ENCODE peak calls at places on chromosomes 6 and 20, in five cellular contexts. G is adrenal gland, V is HCT116, T is transverse colon, U is fibroblast of lung. O is an unnamed sample.

GRCh38 chr20:48523191-48523757 is 304.5 kb downstream of the PREX1 start:
- DNase-seq in G (peak), V (peak), T (no peak), U (peak), O (peak)

GRCh38 chr6:96766769-96767168 is 70.5 kb downstream of the GPR63 start:
- DNase-seq in G (no peak), V (no peak), T (no peak), U (no peak), O (no peak)

GRCh38 chr6:109424946-109425345 is 15.5 kb downstream of the PPIL6 start:
- DNase-seq in G (no peak), V (no peak), T (no peak), U (peak), O (no peak)

GRCh38 chr6:26020983-26021349 is 58.4 kb downstream of the TRIM38 start:
- DNase-seq in G (no peak), V (peak), T (peak), U (peak), O (no peak)

GRCh38 chr6:112468359-112468758 is 121.2 kb downstream of the RFPL4B start:
- DNase-seq in G (no peak), V (no peak), T (no peak), U (peak), O (peak)

GRCh38 chr20:706366-706885 is 30.8 kb upstream of the SCRT2 start:
- DNase-seq in G (no peak), V (no peak), T (no peak), U (no peak), O (no peak)

GRCh38 chr6:19413323-19413722 is 423.8 kb upstream of the ID4 start:
- DNase-seq in G (no peak), V (peak), T (no peak), U (peak), O (peak)

GRCh38 chr6:53761036-53761435 is 33.8 kb upstream of the LRRC1 start:
- DNase-seq in G (no peak), V (no peak), T (no peak), U (peak), O (peak)

GRCh38 chr20:5463007-5463686 is 146.4 kb upstream of the PROKR2 start:
- DNase-seq in G (no peak), V (no peak), T (no peak), U (no peak), O (no peak)

GRCh38 chr20:50730765-50731054 is 670 bp upstream of the PARD6B start:
- DNase-seq in G (no peak), V (no peak), T (no peak), U (no peak), O (no peak)

GRCh38 chr20:63159826-63160640 is 55.9 kb downstream of the YTHDF1 start:
- DNase-seq in G (no peak), V (no peak), T (no peak), U (no peak), O (no peak)

GRCh38 chr6:125245109-125245508 is 56.7 kb downstream of the HDDC2 start:
- DNase-seq in G (no peak), V (no peak), T (no peak), U (no peak), O (no peak)

GRCh38 chr6:53056273-53056672 is 8.9 kb upstream of the FBXO9 start:
- DNase-seq in G (no peak), V (no peak), T (no peak), U (no peak), O (no peak)

GRCh38 chr20:45128066-45128465 is 3.8 kb upstream of the WFDC12 start:
- DNase-seq in G (no peak), V (no peak), T (no peak), U (no peak), O (peak)

GRCh38 chr6:139542351-139542750 is 167.9 kb upstream of the CITED2 start:
- DNase-seq in G (no peak), V (no peak), T (no peak), U (no peak), O (no peak)

DNA sequence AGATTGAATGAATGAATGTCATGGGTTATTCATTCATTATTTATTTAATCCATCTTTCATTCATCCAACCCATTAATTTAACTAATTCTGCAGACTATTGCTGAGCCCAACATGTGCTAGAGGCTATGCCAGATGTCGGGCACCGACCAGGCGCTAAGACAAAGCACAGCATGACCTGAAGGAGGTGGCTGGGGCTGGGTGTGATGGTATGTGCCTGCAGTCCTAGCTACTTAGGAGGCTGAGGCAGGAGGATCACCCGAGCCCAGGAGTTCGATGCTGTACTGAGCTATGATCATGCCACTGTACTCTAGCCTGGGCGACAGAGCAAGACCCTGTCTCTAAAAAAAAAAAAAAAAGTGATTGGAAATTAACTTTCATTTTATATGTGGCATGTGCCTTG is 5.7 kb upstream of the SLC22A7 start:
- DNase-seq in G (no peak), V (no peak), T (no peak), U (no peak), O (no peak)
- TF ChIP-seq CTCF in G (no peak), V (no peak), T (no peak), U (no peak), O (no peak)

GRCh38 chr6:37005827-37006514 is 516 bp downstream of the FGD2 start:
- DNase-seq in G (no peak), V (no peak), T (no peak), U (no peak), O (no peak)
- H3K4me3 ChIP-seq in G (no peak), V (no peak), T (peak), U (no peak), O (no peak)

GRCh38 chr6:39930540-39930939 is 3.7 kb downstream of the MOCS1 start:
- DNase-seq in G (no peak), V (no peak), T (no peak), U (no peak), O (no peak)
- TF ChIP-seq CTCF in G (no peak), V (no peak), T (no peak), U (no peak), O (no peak)

DNA sequence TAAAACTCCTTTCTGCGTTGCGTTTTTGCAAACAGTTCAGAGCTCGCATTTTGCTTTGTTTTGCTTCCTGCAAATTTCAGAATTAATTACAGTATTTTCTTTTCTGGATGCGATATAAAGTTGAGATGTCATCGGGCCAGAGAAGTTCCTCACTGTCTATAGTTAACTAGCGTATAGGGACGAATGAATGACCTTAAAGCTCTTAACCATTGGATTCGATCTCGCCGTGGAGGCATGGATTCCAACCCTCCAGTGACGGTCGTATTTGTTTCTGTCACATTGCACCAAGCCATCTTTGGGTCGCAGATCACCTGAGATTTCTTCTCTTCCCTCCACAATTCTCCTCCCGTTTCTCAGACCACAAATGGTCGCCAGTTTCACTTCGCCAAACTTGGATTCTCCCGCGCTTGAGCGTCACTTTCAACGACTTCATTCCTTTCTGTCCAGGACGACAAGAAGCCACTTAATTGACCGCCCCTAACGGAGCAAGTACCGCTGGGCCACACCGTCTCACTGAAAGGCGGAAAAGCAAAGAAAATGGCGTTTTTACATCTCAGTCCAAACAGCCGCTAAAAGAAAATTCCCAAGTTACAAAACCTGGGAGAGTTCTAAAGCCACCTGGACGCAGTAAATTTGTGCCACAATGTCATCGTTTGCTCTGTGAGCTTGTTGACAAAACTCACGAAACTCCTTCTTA is 85.3 kb upstream of the ZNF184 start:
- DNase-seq in G (no peak), V (no peak), T (no peak), U (no peak), O (no peak)
- H3K4me3 ChIP-seq in G (no peak), V (no peak), T (no peak), U (peak), O (no peak)

GRCh38 chr6:85451586-85452306 is 1.9 kb downstream of the NT5E start:
- DNase-seq in G (no peak), V (no peak), T (no peak), U (no peak), O (no peak)

GRCh38 chr6:85449818-85450577 is at the start of gene NT5E:
- DNase-seq in G (peak), V (no peak), T (peak), U (peak), O (no peak)

GRCh38 chr6:85449388-85449817 is 480 bp upstream of the NT5E start:
- DNase-seq in G (no peak), V (no peak), T (peak), U (peak), O (no peak)

GRCh38 chr6:85452441-85452881 is 2.6 kb downstream of the NT5E start:
- DNase-seq in G (no peak), V (no peak), T (no peak), U (peak), O (no peak)

DNA sequence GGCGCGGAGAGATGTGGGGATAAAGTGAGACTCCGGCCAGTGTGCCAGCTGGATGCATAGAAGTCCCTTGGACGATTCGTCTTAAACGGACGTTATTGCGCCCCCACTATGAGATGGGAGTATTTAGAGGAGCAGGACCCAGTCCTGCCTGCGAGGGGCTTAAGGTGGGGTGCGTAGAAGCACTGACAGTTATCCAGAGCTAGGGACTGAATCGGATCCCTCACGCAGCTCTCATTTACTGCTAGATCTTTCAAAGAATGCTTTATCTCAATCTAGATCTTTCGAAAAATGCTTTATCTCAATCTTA is 648 bp downstream of the NT5E start:
- DNase-seq in G (no peak), V (no peak), T (no peak), U (peak), O (no peak)
- TF ChIP-seq CTCF in G (no peak), V (no peak), T (no peak), U (peak), O (peak)

O was measured in retinal pigment epithelial cell.